ENCODE peak calls at places on chromosomes 13 and 19, in five cellular contexts. Y is cardiac septum, U is GM23338, O is HCEC 1CT, Z is aorta. B is an unnamed sample.
A peak's percentile ranks its signal among the peaks of the same experiment; 100 is the strongest.

GRCh38 chr19:12052571-12053169 is at the start of gene ZNF878:
- DNase-seq in Z (peak; percentile 95), U (peak; percentile 99), Y (peak; percentile 92), O (peak; percentile 51), B (peak; percentile 91)

GRCh38 chr19:10644351-10645007 is 9.7 kb upstream of the ILF3 start:
- DNase-seq in Y (peak; percentile 91), U (peak; percentile 94), O (peak; percentile 73), Z (peak; percentile 96), B (peak; percentile 93)

GRCh38 chr19:43152217-43152616 is 34.1 kb downstream of the PSG5 start:
- DNase-seq in O (no peak), Y (no peak), U (no peak), Z (no peak), B (no peak)

GRCh38 chr19:609001-609340 is 19.3 kb downstream of the HCN2 start:
- DNase-seq in Y (no peak), O (no peak), Z (no peak), U (no peak), B (no peak)

GRCh38 chr13:66835040-66835628 is 395.0 kb downstream of the PCDH9 start:
- DNase-seq in U (no peak), Z (no peak), Y (peak; percentile 81), O (no peak), B (no peak)

GRCh38 chr19:17109962-17110598 is 34.5 kb downstream of the MYO9B start:
- DNase-seq in Z (no peak), O (no peak), U (no peak), Y (peak; percentile 92), B (no peak)

GRCh38 chr19:4814625-4815425 is 16.7 kb downstream of the TICAM1 start:
- DNase-seq in U (no peak), Z (no peak), O (peak; percentile 74), Y (no peak), B (no peak)

GRCh38 chr19:30896551-30896950 is 452.7 kb downstream of the TSHZ3 start:
- DNase-seq in Z (no peak), Y (no peak), O (no peak), U (peak; percentile 65), B (no peak)

GRCh38 chr13:39107484-39108040 is 69.3 kb downstream of the NHLRC3 start:
- DNase-seq in Z (no peak), U (no peak), O (no peak), Y (no peak), B (no peak)

GRCh38 chr19:15303105-15303780 is 29.1 kb downstream of the BRD4 start:
- DNase-seq in O (peak; percentile 43), Y (no peak), Z (no peak), U (no peak), B (no peak)

GRCh38 chr19:17475541-17476115 is 5.3 kb downstream of the SLC27A1 start:
- DNase-seq in Z (no peak), O (peak; percentile 15), Y (peak; percentile 82), U (no peak), B (no peak)

GRCh38 chr19:48479686-48480085 is 10.5 kb downstream of the CYTH2 start:
- DNase-seq in Z (no peak), O (no peak), Y (no peak), U (peak; percentile 38), B (no peak)

GRCh38 chr19:29583196-29584006 is 22.7 kb upstream of the POP4 start:
- DNase-seq in Z (no peak), O (no peak), Y (peak; percentile 44), U (no peak), B (peak; percentile 30)

GRCh38 chr19:36081385-36081784 is 26.7 kb downstream of the WDR62 start:
- DNase-seq in U (no peak), Y (no peak), Z (no peak), O (no peak), B (no peak)

GRCh38 chr13:50934735-50935419 is 25.3 kb downstream of the RNASEH2B start:
- DNase-seq in O (no peak), Y (no peak), U (no peak), Z (no peak), B (no peak)

GRCh38 chr13:41976491-41976890 is 15.6 kb upstream of the VWA8 start:
- DNase-seq in O (no peak), U (peak; percentile 62), Y (no peak), Z (no peak), B (no peak)

GRCh38 chr13:51549050-51549449 is 35.2 kb upstream of the WDFY2 start:
- DNase-seq in Z (no peak), Y (no peak), O (no peak), U (no peak), B (no peak)

GRCh38 chr19:31073485-31074221 is 275.6 kb downstream of the TSHZ3 start:
- DNase-seq in Y (no peak), U (peak; percentile 13), Z (no peak), O (no peak), B (no peak)

GRCh38 chr13:84864341-84864740 is 934.9 kb downstream of the SLITRK6 start:
- DNase-seq in Z (no peak), U (no peak), O (no peak), Y (no peak), B (no peak)

GRCh38 chr19:54458648-54459281 is 4.8 kb downstream of the LENG9 start:
- DNase-seq in Z (peak; percentile 78), U (no peak), Y (no peak), O (no peak), B (peak; percentile 87)

GRCh38 chr19:31350693-31351211 is 1.5 kb upstream of the TSHZ3 start:
- DNase-seq in Y (no peak), Z (peak; percentile 89), U (peak; percentile 70), O (peak; percentile 58), B (no peak)

GRCh38 chr13:89920461-89920860 is 1427.0 kb upstream of the MIR17HG start:
- DNase-seq in Y (no peak), Z (no peak), U (no peak), O (no peak), B (no peak)

GRCh38 chr19:1851581-1852293 is 3.5 kb upstream of the REXO1 start:
- DNase-seq in U (peak; percentile 76), Z (no peak), Y (no peak), O (no peak), B (no peak)

GRCh38 chr13:62302341-62302740 is 886.7 kb upstream of the PCDH20 start:
- DNase-seq in U (no peak), O (no peak), Z (no peak), Y (no peak), B (no peak)

GRCh38 chr19:50708179-50708879 is 11.3 kb downstream of the SHANK1 start:
- DNase-seq in O (peak; percentile 33), U (no peak), Y (no peak), Z (no peak), B (no peak)

GRCh38 chr13:35984287-35984686 is 146.9 kb downstream of the DCLK1 start:
- DNase-seq in Z (no peak), Y (no peak), O (no peak), U (no peak), B (no peak)

GRCh38 chr19:6035026-6035425 is 57.1 kb upstream of the RANBP3 start:
- DNase-seq in Z (no peak), O (no peak), U (no peak), Y (peak; percentile 27), B (peak; percentile 45)

GRCh38 chr19:42529248-42529764 is 1.0 kb upstream of the CEACAM1 start:
- DNase-seq in Y (peak; percentile 82), O (peak; percentile 21), Z (no peak), U (peak; percentile 69), B (no peak)

GRCh38 chr13:20188649-20189553 is 3.8 kb downstream of the GJB2 start:
- DNase-seq in O (no peak), Y (no peak), U (peak; percentile 77), Z (no peak), B (no peak)

GRCh38 chr13:106567421-106568224 is at the start of gene ARGLU1:
- DNase-seq in Z (peak; percentile 99), U (peak; percentile 96), O (peak; percentile 90), Y (peak; percentile 98), B (peak; percentile 98)

GRCh38 chr19:29171525-29171924 is 41.4 kb downstream of the UQCRFS1 start:
- DNase-seq in Z (no peak), O (no peak), U (no peak), Y (no peak), B (no peak)

GRCh38 chr13:113897161-113897560 is 33.3 kb upstream of the GAS6 start:
- DNase-seq in U (no peak), O (peak; percentile 99), Z (no peak), Y (no peak), B (peak; percentile 45)

GRCh38 chr13:31349156-31349555 is 149.4 kb downstream of the B3GLCT start:
- DNase-seq in U (no peak), O (no peak), Z (no peak), Y (no peak), B (no peak)

B was measured in mesenteric fat pad.